ENCODE peak calls at places on chromosome X, in seven cellular contexts. I is GDM1; V is activated effector memory CD4-positive, alpha-beta T cell treated with anti-CD3 and anti-CD28 coated beads, Interleukin-2, amount 50 U/mL, for 16 hours; K is HTR-8/SVneo; F is NCI-H2171 treated with DMSO at 0.1 percent for 48 hours; H is stimulated activated CD4-positive, alpha-beta T cell treated with anti-CD3 and anti-CD28 coated beads, Interleukin-1b, Interleukin-23, amount 100 ng/mL, for 24 hours; X is immature natural killer cell. W is an unnamed sample.

GRCh38 chrX:141724186-141724585 is 25.6 kb upstream of the SPANXD start:
- DNase-seq in I (no peak), V (no peak), K (no peak), F (no peak), H (no peak), X (no peak), W (no peak)

GRCh38 chrX:30593435-30594200 is 16.1 kb upstream of the TASL start:
- DNase-seq in I (no peak), V (peak), K (no peak), F (no peak), H (no peak), X (no peak), W (no peak)

GRCh38 chrX:100928660-100929613 is at the start of gene XKRX:
- DNase-seq in I (no peak), V (peak), K (no peak), F (peak), H (no peak), X (no peak), W (no peak)

GRCh38 chrX:105331244-105331643 is 110.8 kb upstream of the TEX13A start:
- DNase-seq in I (no peak), V (no peak), K (no peak), F (no peak), H (no peak), X (no peak), W (no peak)

GRCh38 chrX:130741151-130741550 is 161.9 kb downstream of the ENOX2 start:
- DNase-seq in I (no peak), V (no peak), K (no peak), F (no peak), H (no peak), X (no peak), W (no peak)

GRCh38 chrX:119477812-119478232 is 9.6 kb downstream of the SLC25A5 start:
- DNase-seq in I (no peak), V (no peak), K (peak), F (peak), H (no peak), X (no peak), W (peak)

GRCh38 chrX:56068274-56068758 is 163.8 kb upstream of the KLF8 start:
- DNase-seq in I (no peak), V (no peak), K (no peak), F (no peak), H (no peak), X (no peak), W (no peak)

GRCh38 chrX:141301017-141301416 is 58.7 kb upstream of the SPANXC start:
- DNase-seq in I (no peak), V (no peak), K (no peak), F (no peak), H (no peak), X (no peak), W (no peak)

GRCh38 chrX:136191171-136191570 is 43.8 kb downstream of the FHL1 start:
- DNase-seq in I (no peak), V (no peak), K (no peak), F (no peak), H (no peak), X (no peak), W (no peak)

GRCh38 chrX:10155137-10155536 is 1.6 kb upstream of the CLCN4 start:
- DNase-seq in I (no peak), V (no peak), K (no peak), F (no peak), H (no peak), X (no peak), W (no peak)

GRCh38 chrX:121191779-121192178 is 144.4 kb downstream of the GLUD2 start:
- DNase-seq in I (no peak), V (no peak), K (no peak), F (no peak), H (no peak), X (no peak), W (no peak)

GRCh38 chrX:10017866-10018265 is 50.7 kb downstream of the CLDN34 start:
- DNase-seq in I (no peak), V (no peak), K (peak), F (no peak), H (no peak), X (no peak), W (peak)

GRCh38 chrX:153645921-153646481 is 1.0 kb upstream of the DUSP9 start:
- DNase-seq in I (no peak), V (no peak), K (no peak), F (no peak), H (no peak), X (no peak), W (no peak)

W was measured in ACHN.